ENCODE peak calls at places on chromosomes 4 and X, in seven cellular contexts. Q is NCI-H1417; C is SK-N-MC; T is stimulated activated CD8-positive, alpha-beta memory T cell treated with anti-CD3 and anti-CD28 coated beads, Interleukin-4, amount 100 ng/mL, for 1 hour; K is Kasumi-1; F is BJ; E is T-helper 1 cell. J is an unnamed sample.

GRCh38 chr4:6019316-6020263 is 1.4 kb upstream of the C4orf50 start:
- DNase-seq in Q (peak; percentile 84), C (peak; percentile 1), T (no peak), K (peak; percentile 43), F (no peak), E (no peak), J (peak; percentile 61)

GRCh38 chr4:173448919-173449641 is 50.2 kb upstream of the SCRG1 start:
- DNase-seq in Q (peak; percentile 55), C (no peak), T (no peak), K (no peak), F (no peak), E (no peak), J (no peak)

GRCh38 chr4:183098080-183098722 is 856 bp upstream of the WWC2 start:
- DNase-seq in Q (no peak), C (no peak), T (no peak), K (no peak), F (no peak), E (peak; percentile 18), J (peak; percentile 69)

GRCh38 chr4:185104733-185105132 is 38.3 kb upstream of the SLC25A4 start:
- DNase-seq in Q (no peak), C (no peak), T (no peak), K (no peak), F (no peak), E (no peak), J (no peak)

GRCh38 chr4:138555584-138555983 is 313.4 kb upstream of the SLC7A11 start:
- DNase-seq in Q (no peak), C (no peak), T (no peak), K (peak; percentile 12), F (no peak), E (no peak), J (peak; percentile 22)

GRCh38 chr4:5069916-5070315 is 18.6 kb downstream of the STK32B start:
- DNase-seq in Q (no peak), C (no peak), T (no peak), K (no peak), F (no peak), E (no peak), J (no peak)

GRCh38 chrX:11462648-11463047 is 169.4 kb downstream of the AMELX start:
- DNase-seq in Q (peak; percentile 82), C (no peak), T (no peak), K (no peak), F (no peak), E (no peak), J (no peak)

GRCh38 chrX:11687157-11687556 is 21.4 kb upstream of the ARHGAP6 start:
- DNase-seq in Q (no peak), C (no peak), T (no peak), K (no peak), F (no peak), E (no peak), J (no peak)

GRCh38 chr4:145061325-145061920 is 36.6 kb downstream of the ANAPC10 start:
- DNase-seq in Q (peak; percentile 7), C (peak; percentile 72), T (no peak), K (peak; percentile 82), F (no peak), E (no peak), J (peak; percentile 58)

GRCh38 chrX:17597836-17598434 is 139.4 kb upstream of the SCML1 start:
- DNase-seq in Q (no peak), C (no peak), T (no peak), K (no peak), F (no peak), E (no peak), J (peak; percentile 82)

GRCh38 chr4:108109111-108109510 is 59.6 kb downstream of the LEF1 start:
- DNase-seq in Q (no peak), C (no peak), T (no peak), K (no peak), F (no peak), E (no peak), J (no peak)

GRCh38 chrX:110989447-110989846 is 106.5 kb upstream of the PAK3 start:
- DNase-seq in Q (no peak), C (no peak), T (no peak), K (peak; percentile 23), F (no peak), E (no peak), J (no peak)

GRCh38 chrX:155148724-155149537 is 67.3 kb upstream of the VBP1 start:
- DNase-seq in Q (peak; percentile 31), C (no peak), T (no peak), K (peak; percentile 25), F (no peak), E (no peak), J (peak; percentile 1)

GRCh38 chrX:133302775-133303445 is 84.8 kb upstream of the TFDP3 start:
- DNase-seq in Q (no peak), C (no peak), T (no peak), K (no peak), F (no peak), E (no peak), J (no peak)

GRCh38 chr4:128234836-128235235 is 52.8 kb downstream of the PGRMC2 start:
- DNase-seq in Q (no peak), C (no peak), T (no peak), K (no peak), F (no peak), E (no peak), J (no peak)

GRCh38 chrX:153438522-153438921 is 7.3 kb downstream of the TREX2 start:
- DNase-seq in Q (peak; percentile 15), C (no peak), T (no peak), K (peak; percentile 37), F (no peak), E (no peak), J (peak; percentile 43)

J was measured in cardiac muscle cell.